ENCODE peak calls at places on chromosomes 3 and 15, in seven cellular contexts. T is globus pallidus; D is activated CD4-positive, alpha-beta memory T cell treated with anti-CD3 and anti-CD28 coated beads, Interleukin-2, amount 10 ng/mL, durations not matched to agents 7 days and 5 days; I is RWPE1; F is astrocyte of the spinal cord; G is neural crest cell; A is AG08396. N is an unnamed sample.

GRCh38 chr3:69120879-69121464 is 1.4 kb downstream of the LMOD3 start:
- DNase-seq in I (peak), D (peak), A (peak), F (peak), T (peak), G (peak), N (peak)

GRCh38 chr3:185997130-185997529 is 59.3 kb upstream of the TRA2B start:
- DNase-seq in I (no peak), F (no peak), T (no peak), D (no peak), G (no peak), A (no peak), N (no peak)

GRCh38 chr3:179071161-179071568 is 444 bp downstream of the ZMAT3 start:
- DNase-seq in A (peak), I (peak), T (peak), G (no peak), F (peak), D (peak), N (peak)

GRCh38 chr3:68919000-68919399 is 13.3 kb downstream of the TAFA4 start:
- DNase-seq in A (peak), D (no peak), I (no peak), G (no peak), F (peak), T (no peak), N (peak)

GRCh38 chr3:3853584-3853983 is 54.4 kb downstream of the LRRN1 start:
- DNase-seq in G (no peak), I (no peak), A (no peak), F (no peak), D (no peak), T (no peak), N (no peak)

GRCh38 chr3:167487556-167487955 is 13.7 kb upstream of the SERPINI2 start:
- DNase-seq in G (no peak), A (no peak), T (no peak), F (no peak), D (no peak), I (no peak), N (no peak)

GRCh38 chr15:27587810-27588209 is 511.3 kb downstream of the OCA2 start:
- DNase-seq in D (no peak), F (no peak), T (no peak), G (no peak), A (no peak), I (peak), N (no peak)

GRCh38 chr3:79871656-79872055 is 103.9 kb upstream of the ROBO1 start:
- DNase-seq in T (no peak), A (no peak), G (no peak), D (no peak), F (peak), I (no peak), N (no peak)

GRCh38 chr3:134078169-134078821 is 48.6 kb upstream of the SLCO2A1 start:
- DNase-seq in G (no peak), I (no peak), T (no peak), A (peak), D (peak), F (no peak), N (no peak)

GRCh38 chr15:32959077-32959476 is 235.4 kb downstream of the FMN1 start:
- DNase-seq in T (no peak), G (no peak), A (peak), F (peak), I (no peak), D (no peak), N (peak)

GRCh38 chr3:30775070-30775469 is 119.4 kb downstream of the GADL1 start:
- DNase-seq in A (no peak), F (no peak), T (no peak), I (peak), D (no peak), G (no peak), N (no peak)

GRCh38 chr3:197540961-197541377 is 14.8 kb downstream of the BDH1 start:
- DNase-seq in A (no peak), I (peak), D (no peak), T (no peak), G (no peak), F (no peak), N (no peak)

GRCh38 chr15:98154863-98155262 is 194.4 kb downstream of the ARRDC4 start:
- DNase-seq in I (peak), T (no peak), A (no peak), F (peak), G (no peak), D (no peak), N (peak)

GRCh38 chr15:31211353-31211752 is 109.8 kb upstream of the TRPM1 start:
- DNase-seq in A (no peak), I (no peak), D (peak), T (no peak), F (no peak), G (no peak), N (no peak)

GRCh38 chr15:101707983-101708382 is 16.3 kb downstream of the TARS3 start:
- DNase-seq in D (no peak), I (no peak), G (no peak), T (no peak), A (no peak), F (no peak), N (no peak)

GRCh38 chr15:62658498-62658897 is 384.0 kb upstream of the TPM1 start:
- DNase-seq in I (peak), A (no peak), F (no peak), G (no peak), T (peak), D (no peak), N (no peak)

GRCh38 chr3:10437272-10437994 is 68.0 kb downstream of the ATP2B2 start:
- DNase-seq in I (no peak), T (no peak), G (no peak), D (peak), A (peak), F (peak), N (peak)

GRCh38 chr15:74453925-74454763 is 6.8 kb downstream of the UBL7 start:
- DNase-seq in I (no peak), G (no peak), F (peak), D (no peak), T (no peak), A (no peak), N (no peak)

GRCh38 chr3:170813261-170813660 is 56.7 kb downstream of the RPL22L1 start:
- DNase-seq in I (no peak), A (no peak), F (no peak), G (no peak), T (no peak), D (no peak), N (peak)

GRCh38 chr3:157122116-157122515 is 37.8 kb downstream of the CCNL1 start:
- DNase-seq in F (peak), G (no peak), T (no peak), I (peak), D (no peak), A (peak), N (peak)

GRCh38 chr3:98994128-98994762 is 92.8 kb upstream of the DCBLD2 start:
- DNase-seq in I (peak), G (no peak), A (peak), D (no peak), F (peak), T (peak), N (peak)

GRCh38 chr3:178562869-178563232 is 26.6 kb downstream of the KCNMB2 start:
- DNase-seq in D (no peak), G (no peak), A (no peak), I (no peak), T (no peak), F (peak), N (peak)